ENCODE peak calls at places on chromosomes 2 and 18, in four cellular contexts. One of them, this sample, is unnamed. For H3K4me1, the result is how much of the 10 kb centered on the place peaks cover.

GRCh38 chr18:25678226-25678625 is 326.3 kb upstream of the ZNF521 start:
- DNase-seq in suprapubic skin: no peak
- DNase-seq in astrocyte: peak
- DNase-seq in SK-N-SH: no peak
- DNase-seq in this sample: no peak

GRCh38 chr2:37189452-37190153 is 1.1 kb upstream of the SULT6B1 start:
- DNase-seq in suprapubic skin: no peak
- DNase-seq in astrocyte: peak
- DNase-seq in SK-N-SH: no peak
- DNase-seq in this sample: no peak

GRCh38 chr18:79942211-79942610 is 9.2 kb downstream of the SLC66A2 start:
- DNase-seq in SK-N-SH: no peak
- DNase-seq in suprapubic skin: peak
- DNase-seq in astrocyte: no peak
- DNase-seq in this sample: no peak

GRCh38 chr18:26971327-26971918 is 105.9 kb upstream of the AQP4 start:
- DNase-seq in suprapubic skin: no peak
- DNase-seq in SK-N-SH: no peak
- DNase-seq in astrocyte: peak
- DNase-seq in this sample: no peak

GRCh38 chr2:86333378-86333777 is 4.0 kb downstream of the REEP1 start:
- DNase-seq in SK-N-SH: no peak
- DNase-seq in suprapubic skin: no peak
- DNase-seq in astrocyte: no peak
- DNase-seq in this sample: no peak

GRCh38 chr2:101253713-101254085 is 1.0 kb downstream of the CNOT11 start:
- DNase-seq in suprapubic skin: no peak
- DNase-seq in SK-N-SH: no peak
- DNase-seq in astrocyte: no peak
- DNase-seq in this sample: no peak

GRCh38 chr2:239893236-239893515 is 132.0 kb downstream of the NDUFA10 start:
- DNase-seq in astrocyte: no peak
- DNase-seq in suprapubic skin: no peak
- DNase-seq in SK-N-SH: no peak
- DNase-seq in this sample: no peak

GRCh38 chr2:166126014-166126639 is 1.7 kb downstream of the SCN1A start:
- DNase-seq in SK-N-SH: no peak
- DNase-seq in astrocyte: peak
- DNase-seq in suprapubic skin: no peak
- DNase-seq in this sample: no peak

GRCh38 chr2:33320573-33320972 is 155.9 kb upstream of the RASGRP3 start:
- DNase-seq in SK-N-SH: no peak
- DNase-seq in astrocyte: no peak
- DNase-seq in suprapubic skin: no peak
- DNase-seq in this sample: no peak

GRCh38 chr18:34028341-34028740 is 196.4 kb downstream of the NOL4 start:
- DNase-seq in astrocyte: peak
- DNase-seq in SK-N-SH: no peak
- DNase-seq in suprapubic skin: no peak
- DNase-seq in this sample: no peak

GRCh38 chr18:32907656-32908441 is 135.0 kb upstream of the KLHL14 start:
- DNase-seq in astrocyte: no peak
- DNase-seq in suprapubic skin: no peak
- DNase-seq in SK-N-SH: no peak
- DNase-seq in this sample: no peak

GRCh38 chr2:69465513-69466456 is 28.6 kb upstream of the NFU1 start:
- DNase-seq in SK-N-SH: no peak
- DNase-seq in suprapubic skin: peak
- DNase-seq in astrocyte: no peak
- DNase-seq in this sample: no peak

GRCh38 chr18:63266888-63267790 is 52.4 kb downstream of the BCL2 start:
- DNase-seq in SK-N-SH: no peak
- DNase-seq in astrocyte: no peak
- DNase-seq in suprapubic skin: no peak
- DNase-seq in this sample: no peak

GRCh38 chr18:75173125-75173432 is 35.9 kb downstream of the PTGR3 start:
- DNase-seq in suprapubic skin: no peak
- DNase-seq in SK-N-SH: no peak
- DNase-seq in astrocyte: no peak
- DNase-seq in this sample: no peak

GRCh38 chr2:30127016-30127893 is 19.6 kb upstream of the YPEL5 start:
- DNase-seq in SK-N-SH: no peak
- DNase-seq in astrocyte: peak
- DNase-seq in suprapubic skin: no peak
- DNase-seq in this sample: no peak

GRCh38 chr2:206275274-206276160 is 1.1 kb downstream of the ZDBF2 start:
- DNase-seq in astrocyte: peak
- DNase-seq in SK-N-SH: peak
- DNase-seq in suprapubic skin: no peak
- DNase-seq in this sample: no peak

GRCh38 chr2:222025891-222026271 is 272.9 kb downstream of the PAX3 start:
- DNase-seq in astrocyte: no peak
- DNase-seq in suprapubic skin: no peak
- DNase-seq in SK-N-SH: no peak
- DNase-seq in this sample: no peak

GRCh38 chr18:37458697-37459096 is 106.9 kb downstream of the CELF4 start:
- DNase-seq in astrocyte: no peak
- DNase-seq in SK-N-SH: no peak
- DNase-seq in suprapubic skin: no peak
- DNase-seq in this sample: no peak

GRCh38 chr2:147989809-147990403 is 30.6 kb downstream of the ORC4 start:
- DNase-seq in SK-N-SH: peak
- DNase-seq in astrocyte: peak
- DNase-seq in suprapubic skin: no peak
- DNase-seq in this sample: no peak

GRCh38 chr2:99827296-99827999 is 314.9 kb downstream of the AFF3 start:
- DNase-seq in suprapubic skin: no peak
- DNase-seq in astrocyte: no peak
- DNase-seq in SK-N-SH: no peak
- DNase-seq in this sample: no peak

GRCh38 chr2:181461056-181461630 is 4.0 kb downstream of the ITGA4 start:
- DNase-seq in SK-N-SH: no peak
- DNase-seq in astrocyte: no peak
- DNase-seq in suprapubic skin: no peak
- DNase-seq in this sample: no peak

DNA sequence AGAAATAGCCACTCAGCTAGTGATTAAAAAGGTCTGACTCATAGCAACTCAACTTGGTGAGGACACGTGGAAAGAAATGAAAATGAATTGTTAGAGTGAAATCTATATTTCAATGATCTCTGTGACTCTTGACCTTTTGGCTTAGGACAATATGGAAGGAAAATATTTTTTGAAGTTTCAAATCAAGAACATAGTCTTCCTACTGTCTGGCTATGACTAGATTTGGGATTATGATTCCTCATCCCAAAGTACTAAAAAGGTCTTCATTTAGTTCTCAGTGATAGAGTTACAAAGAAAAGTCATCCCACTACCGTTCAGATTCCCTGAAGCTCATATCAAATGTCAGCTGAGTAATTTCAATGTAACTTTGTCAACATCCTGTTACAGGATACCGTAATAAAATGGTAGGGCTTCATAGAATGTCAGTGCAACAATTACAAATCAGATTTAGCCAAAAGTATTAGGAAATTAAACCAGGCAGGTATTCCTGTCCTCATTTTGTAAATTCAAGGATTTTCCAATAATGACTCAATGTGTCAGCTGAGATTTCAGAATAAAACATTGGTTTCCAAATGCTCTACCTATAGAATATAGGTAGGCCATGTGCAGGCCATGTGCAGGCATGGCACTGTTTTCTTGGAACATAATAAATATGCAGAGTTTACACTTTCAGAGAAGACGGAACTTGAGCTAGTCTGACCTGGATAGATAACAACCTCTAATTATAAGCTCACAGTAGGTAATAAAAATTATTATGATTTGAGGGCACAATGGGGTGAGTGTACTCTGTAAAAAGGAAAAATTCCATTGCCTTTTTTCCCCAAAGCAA is 36.0 kb downstream of the ANKRD29 start:
- DNase-seq in suprapubic skin: no peak
- DNase-seq in astrocyte: peak
- DNase-seq in SK-N-SH: no peak
- DNase-seq in this sample: no peak
- H3K4me1 ChIP-seq in suprapubic skin: under half
- H3K4me1 ChIP-seq in astrocyte: under half
- H3K4me1 ChIP-seq in SK-N-SH: under half
- H3K4me1 ChIP-seq in this sample: under half

GRCh38 chr2:237733677-237734300 is 64.8 kb upstream of the RBM44 start:
- DNase-seq in suprapubic skin: no peak
- DNase-seq in SK-N-SH: peak
- DNase-seq in astrocyte: no peak
- DNase-seq in this sample: peak
- H3K4me1 ChIP-seq in suprapubic skin: half or more
- H3K4me1 ChIP-seq in SK-N-SH: under half
- H3K4me1 ChIP-seq in astrocyte: under half
- H3K4me1 ChIP-seq in this sample: under half

DNA sequence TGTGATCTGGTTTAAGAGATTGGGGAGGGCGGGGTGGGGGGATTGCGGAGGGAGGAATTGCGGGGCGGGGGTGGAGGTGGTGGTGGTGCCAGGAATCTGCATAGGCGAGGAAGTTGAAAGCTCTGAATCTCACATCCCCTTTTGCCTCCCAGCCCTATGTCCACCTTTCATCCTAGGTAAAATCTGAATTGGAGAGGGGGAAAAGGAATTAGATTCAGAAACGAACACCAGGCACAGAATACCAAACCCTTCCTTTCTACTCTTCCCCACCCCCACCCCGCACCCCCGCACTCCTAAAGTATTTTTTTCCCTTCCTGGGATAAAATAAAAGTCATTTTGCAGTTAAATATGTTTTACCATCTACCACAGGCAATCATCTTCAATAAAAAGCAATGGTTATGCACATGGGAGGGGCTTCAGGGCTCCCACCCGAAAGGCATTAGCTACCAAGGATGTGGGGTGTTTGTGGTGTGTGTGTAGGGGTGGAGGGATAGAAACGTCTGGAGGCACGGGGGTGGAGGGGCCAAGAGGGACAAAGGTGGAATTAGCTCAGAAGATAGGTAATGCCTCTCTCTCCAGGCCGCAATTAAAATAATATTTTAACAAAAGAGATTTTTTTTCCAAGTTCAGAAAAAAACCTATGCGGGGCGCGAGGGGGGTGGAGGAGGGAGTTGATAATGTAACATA is 1.8 kb downstream of the IGFBP5 start:
- DNase-seq in astrocyte: no peak
- DNase-seq in suprapubic skin: no peak
- DNase-seq in SK-N-SH: no peak
- DNase-seq in this sample: no peak
- H3K4me1 ChIP-seq in astrocyte: under half
- H3K4me1 ChIP-seq in suprapubic skin: half or more
- H3K4me1 ChIP-seq in SK-N-SH: under half
- H3K4me1 ChIP-seq in this sample: under half

GRCh38 chr2:203730866-203731265 is 24.4 kb downstream of the CD28 start:
- DNase-seq in suprapubic skin: no peak
- DNase-seq in SK-N-SH: no peak
- DNase-seq in astrocyte: no peak
- DNase-seq in this sample: no peak
- H3K4me1 ChIP-seq in suprapubic skin: under half
- H3K4me1 ChIP-seq in SK-N-SH: under half
- H3K4me1 ChIP-seq in astrocyte: under half
- H3K4me1 ChIP-seq in this sample: under half

DNA sequence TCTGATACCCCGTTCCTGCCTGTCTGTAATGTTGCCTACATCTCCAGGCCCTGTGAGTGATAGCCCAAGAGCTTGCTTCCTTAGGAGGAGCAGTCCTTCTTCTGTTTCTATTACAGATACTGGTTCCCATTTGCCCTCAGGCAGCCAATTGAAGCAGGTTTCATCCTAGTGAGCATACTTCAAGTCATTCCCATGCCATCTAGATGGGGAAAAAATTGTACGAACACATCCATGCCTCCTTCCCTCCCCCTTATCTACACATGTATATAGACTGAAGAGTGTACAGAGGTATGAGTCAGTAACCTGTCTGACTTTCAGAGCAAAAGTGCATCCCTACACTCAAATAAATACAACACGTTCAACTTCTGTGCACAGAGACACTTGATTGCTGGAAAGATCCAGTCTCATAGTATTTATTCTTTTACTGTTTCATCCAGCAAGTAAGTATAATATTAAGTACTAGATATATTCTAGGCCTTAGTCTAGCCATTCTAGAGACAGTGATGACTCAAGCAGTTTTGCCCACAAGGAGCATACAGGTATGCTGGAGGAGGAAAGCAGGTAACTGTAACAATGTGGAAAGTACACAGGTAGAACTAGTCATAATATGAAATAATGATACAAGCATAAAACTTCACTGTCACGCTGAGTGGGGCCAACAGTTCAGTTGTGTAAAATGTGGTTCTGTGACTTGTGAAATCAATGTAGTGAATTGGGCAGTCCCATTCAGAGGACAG is 153.4 kb downstream of the MGAT5 start:
- DNase-seq in astrocyte: no peak
- DNase-seq in SK-N-SH: no peak
- DNase-seq in suprapubic skin: no peak
- DNase-seq in this sample: no peak
- H3K4me1 ChIP-seq in astrocyte: under half
- H3K4me1 ChIP-seq in SK-N-SH: half or more
- H3K4me1 ChIP-seq in suprapubic skin: half or more
- H3K4me1 ChIP-seq in this sample: under half

This sample was measured in prostate gland.